ENCODE peak calls at places on chromosome 6, in eight cellular contexts. E, F, G, V, Q, K, W and T are unnamed samples.

GRCh38 chr6:11412011-11412424 is 125.5 kb upstream of the TMEM170B start:
- DNase-seq in E (no peak), V (no peak), K (peak; percentile 32), W (peak; percentile 40), F (no peak), G (no peak), Q (no peak), T (no peak)

GRCh38 chr6:104685871-104686549 is 173.7 kb downstream of the HACE1 start:
- DNase-seq in G (no peak), F (no peak), V (no peak), W (no peak), Q (no peak), E (no peak), K (no peak), T (no peak)

GRCh38 chr6:156080371-156080770 is 624.7 kb upstream of the NOX3 start:
- DNase-seq in V (no peak), G (no peak), Q (no peak), F (no peak), K (no peak), W (no peak), E (no peak), T (no peak)

GRCh38 chr6:53048431-53049195 is 16.6 kb upstream of the FBXO9 start:
- DNase-seq in E (no peak), F (peak; percentile 66), K (no peak), Q (no peak), G (no peak), V (no peak), W (peak; percentile 81), T (no peak)

GRCh38 chr6:92715991-92716390 is 703.4 kb downstream of the EPHA7 start:
- DNase-seq in V (no peak), G (no peak), F (no peak), Q (no peak), K (no peak), W (no peak), E (no peak), T (no peak)

GRCh38 chr6:136639671-136640070 is 89.4 kb upstream of the MAP7 start:
- DNase-seq in Q (no peak), K (no peak), V (no peak), G (no peak), F (no peak), W (no peak), E (no peak), T (no peak)

GRCh38 chr6:50187212-50188055 is 137.7 kb upstream of the DEFB112 start:
- DNase-seq in W (no peak), G (no peak), E (no peak), F (no peak), V (no peak), K (no peak), Q (no peak), T (no peak)

GRCh38 chr6:6723792-6724318 is 135.3 kb downstream of the LY86 start:
- DNase-seq in E (no peak), F (no peak), V (no peak), K (peak; percentile 58), W (no peak), G (no peak), Q (no peak), T (no peak)

GRCh38 chr6:149234051-149234962 is 83.2 kb upstream of the TAB2 start:
- DNase-seq in E (peak; percentile 29), Q (no peak), W (no peak), K (peak; percentile 16), V (no peak), F (no peak), G (peak; percentile 8), T (no peak)

GRCh38 chr6:89887452-89888137 is 6.7 kb upstream of the GJA10 start:
- DNase-seq in K (no peak), Q (no peak), G (peak; percentile 47), V (no peak), W (peak; percentile 2), E (no peak), F (no peak), T (no peak)

GRCh38 chr6:165636415-165637048 is 26.5 kb downstream of the PDE10A start:
- DNase-seq in G (no peak), Q (no peak), K (no peak), V (no peak), E (no peak), W (no peak), F (no peak), T (no peak)

GRCh38 chr6:143698759-143699750 is 21.3 kb downstream of the PHACTR2 start:
- DNase-seq in E (no peak), G (peak; percentile 7), K (no peak), Q (no peak), V (no peak), F (no peak), W (peak; percentile 16), T (no peak)

GRCh38 chr6:44002071-44002590 is 125.1 kb downstream of the MRPL14 start:
- DNase-seq in G (peak; percentile 44), W (no peak), E (no peak), V (no peak), Q (no peak), F (no peak), K (peak; percentile 42), T (no peak)

GRCh38 chr6:28632326-28632851 is 106.7 kb downstream of the GPX5 start:
- DNase-seq in W (no peak), K (no peak), V (no peak), Q (no peak), E (no peak), G (no peak), F (no peak), T (no peak)

GRCh38 chr6:42696526-42697267 is 25.7 kb downstream of the PRPH2 start:
- DNase-seq in K (no peak), F (no peak), W (peak; percentile 75), Q (no peak), V (no peak), E (no peak), G (no peak), T (no peak)

GRCh38 chr6:56235245-56235644 is 12.1 kb downstream of the COL21A1 start:
- DNase-seq in G (peak; percentile 51), Q (no peak), K (peak; percentile 16), V (no peak), E (no peak), F (no peak), W (peak; percentile 32), T (no peak)

GRCh38 chr6:163248051-163248450 is 166.5 kb upstream of the QKI start:
- DNase-seq in E (no peak), K (no peak), Q (no peak), G (no peak), W (no peak), F (no peak), V (no peak), T (no peak)